ENCODE peak calls at places on chromosomes 3 and 15, in nine cellular contexts. One of them, this sample, is unnamed.
A peak's percentile ranks its signal among the peaks of the same experiment; 100 is the strongest.

GRCh38 chr15:39746176-39746575 is 36.5 kb downstream of the FSIP1 start:
- DNase-seq in T follicular helper cell: no peak
- DNase-seq in progenitor cell of endocrine pancreas: no peak
- DNase-seq in naive thymus-derived CD4-positive, alpha-beta T cell: no peak
- DNase-seq in epithelial cell of esophagus: peak; percentile 4
- DNase-seq in GM04504: no peak
- DNase-seq in AG20443: no peak
- DNase-seq in Kasumi-1: no peak
- DNase-seq in stimulated activated CD8-positive, alpha-beta memory T cell treated with anti-CD3 and anti-CD28 coated beads, Interleukin-2, amount 100 ng/mL, for 48 hours: no peak
- DNase-seq in this sample: no peak

GRCh38 chr3:149449799-149450198 is 24.7 kb upstream of the TM4SF4 start:
- DNase-seq in stimulated activated CD8-positive, alpha-beta memory T cell treated with anti-CD3 and anti-CD28 coated beads, Interleukin-2, amount 100 ng/mL, for 48 hours: no peak
- DNase-seq in GM04504: no peak
- DNase-seq in Kasumi-1: no peak
- DNase-seq in T follicular helper cell: no peak
- DNase-seq in AG20443: no peak
- DNase-seq in naive thymus-derived CD4-positive, alpha-beta T cell: no peak
- DNase-seq in progenitor cell of endocrine pancreas: no peak
- DNase-seq in epithelial cell of esophagus: no peak
- DNase-seq in this sample: no peak

GRCh38 chr15:62564889-62565288 is 399.8 kb upstream of the C2CD4B start:
- DNase-seq in naive thymus-derived CD4-positive, alpha-beta T cell: no peak
- DNase-seq in T follicular helper cell: no peak
- DNase-seq in Kasumi-1: no peak
- DNase-seq in stimulated activated CD8-positive, alpha-beta memory T cell treated with anti-CD3 and anti-CD28 coated beads, Interleukin-2, amount 100 ng/mL, for 48 hours: no peak
- DNase-seq in AG20443: no peak
- DNase-seq in epithelial cell of esophagus: no peak
- DNase-seq in GM04504: no peak
- DNase-seq in progenitor cell of endocrine pancreas: no peak
- DNase-seq in this sample: no peak

GRCh38 chr3:195869413-195870001 is 38.8 kb downstream of the TNK2 start:
- DNase-seq in epithelial cell of esophagus: no peak
- DNase-seq in progenitor cell of endocrine pancreas: no peak
- DNase-seq in stimulated activated CD8-positive, alpha-beta memory T cell treated with anti-CD3 and anti-CD28 coated beads, Interleukin-2, amount 100 ng/mL, for 48 hours: no peak
- DNase-seq in GM04504: no peak
- DNase-seq in T follicular helper cell: no peak
- DNase-seq in AG20443: no peak
- DNase-seq in Kasumi-1: no peak
- DNase-seq in naive thymus-derived CD4-positive, alpha-beta T cell: no peak
- DNase-seq in this sample: no peak

GRCh38 chr3:194187543-194187942 is 51.6 kb downstream of the HES1 start:
- DNase-seq in Kasumi-1: no peak
- DNase-seq in AG20443: no peak
- DNase-seq in epithelial cell of esophagus: no peak
- DNase-seq in stimulated activated CD8-positive, alpha-beta memory T cell treated with anti-CD3 and anti-CD28 coated beads, Interleukin-2, amount 100 ng/mL, for 48 hours: no peak
- DNase-seq in naive thymus-derived CD4-positive, alpha-beta T cell: no peak
- DNase-seq in progenitor cell of endocrine pancreas: no peak
- DNase-seq in GM04504: no peak
- DNase-seq in T follicular helper cell: no peak
- DNase-seq in this sample: no peak

GRCh38 chr15:90379263-90379662 is 8.8 kb upstream of the IQGAP1 start:
- DNase-seq in naive thymus-derived CD4-positive, alpha-beta T cell: no peak
- DNase-seq in Kasumi-1: no peak
- DNase-seq in epithelial cell of esophagus: no peak
- DNase-seq in AG20443: no peak
- DNase-seq in GM04504: no peak
- DNase-seq in T follicular helper cell: no peak
- DNase-seq in progenitor cell of endocrine pancreas: no peak
- DNase-seq in stimulated activated CD8-positive, alpha-beta memory T cell treated with anti-CD3 and anti-CD28 coated beads, Interleukin-2, amount 100 ng/mL, for 48 hours: no peak
- DNase-seq in this sample: no peak

GRCh38 chr3:14410501-14411165 is 8.2 kb downstream of the SLC6A6 start:
- DNase-seq in naive thymus-derived CD4-positive, alpha-beta T cell: no peak
- DNase-seq in T follicular helper cell: no peak
- DNase-seq in epithelial cell of esophagus: peak; percentile 75
- DNase-seq in stimulated activated CD8-positive, alpha-beta memory T cell treated with anti-CD3 and anti-CD28 coated beads, Interleukin-2, amount 100 ng/mL, for 48 hours: no peak
- DNase-seq in AG20443: peak; percentile 80
- DNase-seq in progenitor cell of endocrine pancreas: no peak
- DNase-seq in Kasumi-1: no peak
- DNase-seq in GM04504: peak; percentile 88
- DNase-seq in this sample: no peak

GRCh38 chr3:20190991-20191390 is 5.0 kb upstream of the SGO1 start:
- DNase-seq in AG20443: no peak
- DNase-seq in naive thymus-derived CD4-positive, alpha-beta T cell: no peak
- DNase-seq in Kasumi-1: no peak
- DNase-seq in T follicular helper cell: no peak
- DNase-seq in stimulated activated CD8-positive, alpha-beta memory T cell treated with anti-CD3 and anti-CD28 coated beads, Interleukin-2, amount 100 ng/mL, for 48 hours: no peak
- DNase-seq in progenitor cell of endocrine pancreas: no peak
- DNase-seq in epithelial cell of esophagus: no peak
- DNase-seq in GM04504: no peak
- DNase-seq in this sample: no peak

GRCh38 chr15:23642413-23643044 is 5.1 kb downstream of the MAGEL2 start:
- DNase-seq in naive thymus-derived CD4-positive, alpha-beta T cell: peak; percentile 23
- DNase-seq in epithelial cell of esophagus: peak; percentile 57
- DNase-seq in progenitor cell of endocrine pancreas: no peak
- DNase-seq in Kasumi-1: peak; percentile 5
- DNase-seq in stimulated activated CD8-positive, alpha-beta memory T cell treated with anti-CD3 and anti-CD28 coated beads, Interleukin-2, amount 100 ng/mL, for 48 hours: peak; percentile 12
- DNase-seq in AG20443: peak; percentile 77
- DNase-seq in T follicular helper cell: peak; percentile 10
- DNase-seq in GM04504: peak; percentile 17
- DNase-seq in this sample: peak; percentile 45

GRCh38 chr3:45948409-45948808 is 5.1 kb downstream of the CXCR6 start:
- DNase-seq in naive thymus-derived CD4-positive, alpha-beta T cell: no peak
- DNase-seq in GM04504: peak; percentile 95
- DNase-seq in Kasumi-1: no peak
- DNase-seq in AG20443: peak; percentile 88
- DNase-seq in epithelial cell of esophagus: no peak
- DNase-seq in progenitor cell of endocrine pancreas: no peak
- DNase-seq in stimulated activated CD8-positive, alpha-beta memory T cell treated with anti-CD3 and anti-CD28 coated beads, Interleukin-2, amount 100 ng/mL, for 48 hours: no peak
- DNase-seq in T follicular helper cell: no peak
- DNase-seq in this sample: no peak

GRCh38 chr3:19931180-19931692 is 2.8 kb downstream of the EFHB start:
- DNase-seq in epithelial cell of esophagus: no peak
- DNase-seq in T follicular helper cell: no peak
- DNase-seq in Kasumi-1: peak; percentile 91
- DNase-seq in progenitor cell of endocrine pancreas: no peak
- DNase-seq in stimulated activated CD8-positive, alpha-beta memory T cell treated with anti-CD3 and anti-CD28 coated beads, Interleukin-2, amount 100 ng/mL, for 48 hours: peak; percentile 13
- DNase-seq in AG20443: no peak
- DNase-seq in naive thymus-derived CD4-positive, alpha-beta T cell: no peak
- DNase-seq in GM04504: no peak
- DNase-seq in this sample: no peak

GRCh38 chr3:3015472-3016089 is 94.6 kb downstream of the IL5RA start:
- DNase-seq in epithelial cell of esophagus: peak; percentile 17
- DNase-seq in Kasumi-1: peak; percentile 52
- DNase-seq in AG20443: no peak
- DNase-seq in naive thymus-derived CD4-positive, alpha-beta T cell: no peak
- DNase-seq in progenitor cell of endocrine pancreas: no peak
- DNase-seq in stimulated activated CD8-positive, alpha-beta memory T cell treated with anti-CD3 and anti-CD28 coated beads, Interleukin-2, amount 100 ng/mL, for 48 hours: no peak
- DNase-seq in T follicular helper cell: no peak
- DNase-seq in GM04504: no peak
- DNase-seq in this sample: no peak

GRCh38 chr15:90618330-90619136 is 88.8 kb downstream of the CRTC3 start:
- DNase-seq in naive thymus-derived CD4-positive, alpha-beta T cell: no peak
- DNase-seq in T follicular helper cell: no peak
- DNase-seq in stimulated activated CD8-positive, alpha-beta memory T cell treated with anti-CD3 and anti-CD28 coated beads, Interleukin-2, amount 100 ng/mL, for 48 hours: no peak
- DNase-seq in progenitor cell of endocrine pancreas: no peak
- DNase-seq in AG20443: no peak
- DNase-seq in GM04504: no peak
- DNase-seq in Kasumi-1: peak; percentile 17
- DNase-seq in epithelial cell of esophagus: no peak
- DNase-seq in this sample: no peak

GRCh38 chr3:111808439-111808838 is 50.6 kb upstream of the PHLDB2 start:
- DNase-seq in AG20443: no peak
- DNase-seq in stimulated activated CD8-positive, alpha-beta memory T cell treated with anti-CD3 and anti-CD28 coated beads, Interleukin-2, amount 100 ng/mL, for 48 hours: no peak
- DNase-seq in Kasumi-1: no peak
- DNase-seq in GM04504: no peak
- DNase-seq in T follicular helper cell: no peak
- DNase-seq in epithelial cell of esophagus: peak; percentile 75
- DNase-seq in naive thymus-derived CD4-positive, alpha-beta T cell: no peak
- DNase-seq in progenitor cell of endocrine pancreas: no peak
- DNase-seq in this sample: no peak

GRCh38 chr3:81302045-81302444 is 459.4 kb downstream of the GBE1 start:
- DNase-seq in epithelial cell of esophagus: peak; percentile 58
- DNase-seq in progenitor cell of endocrine pancreas: peak; percentile 24
- DNase-seq in stimulated activated CD8-positive, alpha-beta memory T cell treated with anti-CD3 and anti-CD28 coated beads, Interleukin-2, amount 100 ng/mL, for 48 hours: no peak
- DNase-seq in T follicular helper cell: no peak
- DNase-seq in AG20443: peak; percentile 70
- DNase-seq in GM04504: peak; percentile 13
- DNase-seq in naive thymus-derived CD4-positive, alpha-beta T cell: no peak
- DNase-seq in Kasumi-1: peak; percentile 62
- DNase-seq in this sample: no peak

GRCh38 chr15:43215961-43216360 is 4.9 kb downstream of the EPB42 start:
- DNase-seq in naive thymus-derived CD4-positive, alpha-beta T cell: no peak
- DNase-seq in epithelial cell of esophagus: peak; percentile 76
- DNase-seq in progenitor cell of endocrine pancreas: no peak
- DNase-seq in T follicular helper cell: no peak
- DNase-seq in AG20443: peak; percentile 43
- DNase-seq in Kasumi-1: no peak
- DNase-seq in stimulated activated CD8-positive, alpha-beta memory T cell treated with anti-CD3 and anti-CD28 coated beads, Interleukin-2, amount 100 ng/mL, for 48 hours: no peak
- DNase-seq in GM04504: no peak
- DNase-seq in this sample: no peak